ENCODE peak calls at places on chromosomes 5 and 9, in ten cellular contexts. G, B, H, K, L, Z, M, T, F and Y are unnamed samples.

GRCh38 chr9:65449423-65449822 is 164.4 kb upstream of the FOXD4L5 start:
- DNase-seq in G (no peak), B (no peak), H (no peak), K (no peak), L (no peak), Z (peak; percentile 28), M (no peak), T (no peak), F (no peak), Y (no peak)

GRCh38 chr9:99357575-99357974 is 135.5 kb downstream of the SEC61B start:
- DNase-seq in G (no peak), B (no peak), H (no peak), K (peak; percentile 70), L (no peak), Z (no peak), M (no peak), T (no peak), F (no peak), Y (no peak)

GRCh38 chr9:105886136-105886535 is 191.8 kb downstream of the TMEM38B start:
- DNase-seq in G (no peak), B (no peak), H (no peak), K (no peak), L (no peak), Z (no peak), M (no peak), T (no peak), F (no peak), Y (no peak)

GRCh38 chr5:19886123-19886921 is 101.7 kb downstream of the CDH18 start:
- DNase-seq in G (no peak), B (no peak), H (no peak), K (no peak), L (no peak), Z (no peak), M (no peak), T (no peak), F (no peak), Y (no peak)

GRCh38 chr5:16090270-16090669 is 89.3 kb downstream of the MARCHF11 start:
- DNase-seq in G (no peak), B (no peak), H (no peak), K (no peak), L (no peak), Z (no peak), M (no peak), T (no peak), F (no peak), Y (no peak)

GRCh38 chr5:178940569-178941360 is at the start of gene ZNF454:
- DNase-seq in G (peak; percentile 95), B (peak; percentile 84), H (peak; percentile 96), K (peak; percentile 95), L (no peak), Z (peak; percentile 80), M (no peak), T (no peak), F (peak; percentile 94), Y (peak; percentile 89)

GRCh38 chr5:150302301-150303069 is at the start of gene ARSI:
- DNase-seq in G (peak; percentile 86), B (no peak), H (peak; percentile 67), K (peak; percentile 59), L (no peak), Z (no peak), M (no peak), T (peak; percentile 91), F (no peak), Y (no peak)

GRCh38 chr5:53934126-53934856 is 373.9 kb downstream of the NDUFS4 start:
- DNase-seq in G (no peak), B (no peak), H (no peak), K (no peak), L (no peak), Z (no peak), M (no peak), T (no peak), F (no peak), Y (no peak)

GRCh38 chr5:93249651-93250289 is 331.2 kb downstream of the NR2F1-AS1 start:
- DNase-seq in G (no peak), B (no peak), H (no peak), K (no peak), L (no peak), Z (no peak), M (no peak), T (no peak), F (no peak), Y (no peak)

GRCh38 chr9:133980864-133981588 is 11.1 kb downstream of the VAV2 start:
- DNase-seq in G (no peak), B (no peak), H (no peak), K (no peak), L (no peak), Z (no peak), M (no peak), T (no peak), F (no peak), Y (peak; percentile 29)

GRCh38 chr5:122921826-122922225 is 76.4 kb downstream of the SNX24 start:
- DNase-seq in G (no peak), B (no peak), H (no peak), K (no peak), L (no peak), Z (no peak), M (no peak), T (no peak), F (no peak), Y (no peak)

GRCh38 chr9:96553070-96553469 is 66.6 kb downstream of the CDC14B start:
- DNase-seq in G (no peak), B (no peak), H (no peak), K (no peak), L (no peak), Z (no peak), M (no peak), T (no peak), F (no peak), Y (no peak)

GRCh38 chr9:128556915-128557634 is 4.7 kb downstream of the SPTAN1 start:
- DNase-seq in G (no peak), B (no peak), H (no peak), K (no peak), L (no peak), Z (no peak), M (no peak), T (no peak), F (no peak), Y (no peak)

GRCh38 chr9:128553695-128554094 is 1.3 kb downstream of the SPTAN1 start:
- DNase-seq in G (no peak), B (peak; percentile 51), H (no peak), K (no peak), L (no peak), Z (no peak), M (peak; percentile 23), T (no peak), F (no peak), Y (no peak)

GRCh38 chr9:128556276-128556675 is 3.9 kb downstream of the SPTAN1 start:
- DNase-seq in G (no peak), B (no peak), H (no peak), K (no peak), L (no peak), Z (no peak), M (no peak), T (no peak), F (no peak), Y (no peak)

GRCh38 chr9:128554155-128554862 is 1.9 kb downstream of the SPTAN1 start:
- DNase-seq in G (peak; percentile 72), B (peak; percentile 78), H (peak; percentile 47), K (peak; percentile 67), L (no peak), Z (peak; percentile 68), M (peak; percentile 62), T (peak; percentile 85), F (peak; percentile 85), Y (peak; percentile 52)

GRCh38 chr9:128555180-128555721 is 2.9 kb downstream of the SPTAN1 start:
- DNase-seq in G (no peak), B (peak; percentile 48), H (no peak), K (no peak), L (no peak), Z (no peak), M (no peak), T (peak; percentile 66), F (no peak), Y (no peak)
- H3K4me3 ChIP-seq in G (peak overlapping the region; percentile 71), B (peak overlapping the region; percentile 95), H (no peak overlapping the region), K (peak overlapping the region; percentile 98), L (no peak overlapping the region), Z (no peak overlapping the region), M (peak overlapping the region; percentile 87), T (peak overlapping the region; percentile 22), F (peak overlapping the region; percentile 97), Y (peak overlapping the region; percentile 99)

GRCh38 chr5:38736089-38736488 is 109.7 kb upstream of the OSMR start:
- DNase-seq in G (no peak), B (no peak), H (no peak), K (no peak), L (no peak), Z (no peak), M (no peak), T (no peak), F (no peak), Y (no peak)

GRCh38 chr5:38738898-38739743 is 106.7 kb upstream of the OSMR start:
- DNase-seq in G (no peak), B (peak; percentile 59), H (no peak), K (no peak), L (no peak), Z (no peak), M (no peak), T (no peak), F (no peak), Y (no peak)

GRCh38 chr5:38731461-38731860 is 114.4 kb upstream of the OSMR start:
- DNase-seq in G (no peak), B (no peak), H (no peak), K (no peak), L (no peak), Z (no peak), M (no peak), T (no peak), F (no peak), Y (no peak)

GRCh38 chr5:38734353-38734752 is 111.5 kb upstream of the OSMR start:
- DNase-seq in G (no peak), B (no peak), H (no peak), K (no peak), L (peak; percentile 57), Z (no peak), M (no peak), T (peak; percentile 63), F (no peak), Y (no peak)
- TF ChIP-seq CTCF in G (no peak), B (peak; percentile 31), H (no peak), K (no peak), L (peak; percentile 62), Z (no peak), M (no peak), T (peak; percentile 58), F (no peak), Y (no peak)

GRCh38 chr9:113619156-113619861 is 155.8 kb downstream of the RGS3 start:
- DNase-seq in G (no peak), B (no peak), H (peak; percentile 35), K (peak; percentile 15), L (no peak), Z (peak; percentile 45), M (no peak), T (no peak), F (peak; percentile 51), Y (no peak)
- H3K27ac ChIP-seq in G (peak overlapping the region; percentile 87), B (peak overlapping the region; percentile 67), H (no peak overlapping the region), K (peak overlapping the region; percentile 95), L (no peak overlapping the region), Z (peak overlapping the region; percentile 2), M (no peak overlapping the region), T (no peak overlapping the region), F (peak overlapping the region; percentile 89), Y (no peak overlapping the region)

DNA sequence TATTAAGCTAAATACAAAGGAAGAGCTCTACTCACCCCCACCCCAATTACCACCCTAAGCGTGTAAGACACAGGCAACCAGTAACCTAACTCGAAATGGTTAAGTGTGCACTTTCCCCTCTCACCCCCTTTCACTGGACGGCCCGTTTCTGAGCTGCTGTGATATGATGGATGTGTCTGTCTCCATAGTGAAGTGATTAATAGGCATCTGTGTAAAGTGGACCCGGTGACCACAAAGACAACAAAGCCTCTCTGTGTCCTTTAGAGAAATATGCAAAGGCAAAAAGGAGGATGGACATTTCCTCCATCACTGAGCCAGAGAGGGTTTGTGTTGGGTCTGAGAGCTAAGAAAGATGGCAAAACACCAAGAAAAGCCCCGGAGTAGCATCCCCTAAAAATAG is 120.7 kb downstream of the SEMA6A start:
- DNase-seq in G (no peak), B (no peak), H (no peak), K (no peak), L (no peak), Z (no peak), M (no peak), T (no peak), F (no peak), Y (no peak)
- H3K4me3 ChIP-seq in G (no peak overlapping the region), B (no peak overlapping the region), H (no peak overlapping the region), K (no peak overlapping the region), L (no peak overlapping the region), Z (no peak overlapping the region), M (no peak overlapping the region), T (no peak overlapping the region), F (no peak overlapping the region), Y (no peak overlapping the region)